ENCODE peak calls at places on chromosomes 6 and 20, in four cellular contexts. Z is IMR-90, B is neuronal stem cell, Y is mesendoderm. K is an unnamed sample.

GRCh38 chr20:51712501-51713212 is 55.5 kb downstream of the ATP9A start:
- DNase-seq in Z (peak), B (no peak), Y (peak), K (peak)

GRCh38 chr6:39948156-39948850 is 14.0 kb upstream of the MOCS1 start:
- DNase-seq in Z (no peak), B (no peak), Y (peak), K (no peak)

GRCh38 chr20:33566781-33567603 is 77.1 kb downstream of the CBFA2T2 start:
- DNase-seq in Z (no peak), B (no peak), Y (no peak), K (no peak)

GRCh38 chr6:16056263-16056870 is 72.5 kb upstream of the MYLIP start:
- DNase-seq in Z (no peak), B (no peak), Y (no peak), K (no peak)

GRCh38 chr6:35287671-35288396 is 9.8 kb upstream of the DEF6 start:
- DNase-seq in Z (peak), B (no peak), Y (no peak), K (no peak)

GRCh38 chr6:80404889-80405288 is 298.4 kb downstream of the BCKDHB start:
- DNase-seq in Z (no peak), B (no peak), Y (no peak), K (no peak)

GRCh38 chr6:161108886-161109285 is 117.3 kb downstream of the MAP3K4 start:
- DNase-seq in Z (no peak), B (no peak), Y (no peak), K (no peak)

GRCh38 chr6:121917834-121918559 is 481.5 kb upstream of the HSF2 start:
- DNase-seq in Z (peak), B (no peak), Y (no peak), K (no peak)

GRCh38 chr6:106474476-106474875 is 114.0 kb downstream of the CRYBG1 start:
- DNase-seq in Z (no peak), B (no peak), Y (no peak), K (no peak)

GRCh38 chr6:139173172-139173571 is 38.3 kb downstream of the HECA start:
- DNase-seq in Z (peak), B (no peak), Y (peak), K (no peak)

GRCh38 chr6:159808647-159809046 is 8.6 kb downstream of the PNLDC1 start:
- DNase-seq in Z (no peak), B (no peak), Y (no peak), K (no peak)

GRCh38 chr20:17228624-17229061 is 1.8 kb downstream of the PCSK2 start:
- DNase-seq in Z (no peak), B (no peak), Y (peak), K (peak)

GRCh38 chr6:155185544-155185943 is 78.3 kb upstream of the CLDN20 start:
- DNase-seq in Z (peak), B (peak), Y (peak), K (peak)

GRCh38 chr6:137722749-137723272 is 144.2 kb upstream of the TNFAIP3 start:
- DNase-seq in Z (peak), B (no peak), Y (no peak), K (no peak)

GRCh38 chr6:12516070-12516469 is 200.5 kb upstream of the PHACTR1 start:
- DNase-seq in Z (no peak), B (no peak), Y (no peak), K (no peak)

GRCh38 chr6:144758602-144759001 is 473.5 kb downstream of the UTRN start:
- DNase-seq in Z (peak), B (no peak), Y (no peak), K (no peak)

GRCh38 chr20:2762578-2763131 is 37.8 kb downstream of the CPXM1 start:
- DNase-seq in Z (no peak), B (no peak), Y (peak), K (no peak)

GRCh38 chr6:165599121-165599520 is 63.9 kb downstream of the PDE10A start:
- DNase-seq in Z (no peak), B (no peak), Y (no peak), K (no peak)

GRCh38 chr6:138514860-138515540 is 15.7 kb upstream of the NHSL1 start:
- DNase-seq in Z (no peak), B (no peak), Y (no peak), K (no peak)

GRCh38 chr6:12570461-12571030 is 146.0 kb upstream of the PHACTR1 start:
- DNase-seq in Z (peak), B (no peak), Y (no peak), K (no peak)

GRCh38 chr20:40991181-40991889 is 37.3 kb upstream of the TOP1 start:
- DNase-seq in Z (no peak), B (no peak), Y (no peak), K (no peak)

GRCh38 chr6:34580707-34581560 is 24.8 kb upstream of the SPDEF start:
- DNase-seq in Z (peak), B (no peak), Y (no peak), K (no peak)

GRCh38 chr20:31663838-31664695 is 26.4 kb downstream of the COX4I2 start:
- DNase-seq in Z (no peak), B (no peak), Y (peak), K (no peak)

GRCh38 chr6:28948782-28949486 is 25.1 kb upstream of the TRIM27 start:
- DNase-seq in Z (no peak), B (no peak), Y (no peak), K (no peak)

GRCh38 chr6:29853245-29853644 is 25.6 kb downstream of the HLA-G start:
- DNase-seq in Z (no peak), B (no peak), Y (no peak), K (no peak)

GRCh38 chr20:14566505-14566904 is 229.1 kb upstream of the FLRT3 start:
- DNase-seq in Z (no peak), B (no peak), Y (no peak), K (no peak)

GRCh38 chr6:5521322-5521721 is 260.0 kb downstream of the FARS2 start:
- DNase-seq in Z (no peak), B (no peak), Y (no peak), K (no peak)

GRCh38 chr6:66558189-66558588 is 851.2 kb upstream of the EYS start:
- DNase-seq in Z (no peak), B (no peak), Y (peak), K (peak)

GRCh38 chr20:24004470-24004869 is 15.9 kb upstream of the GGTLC1 start:
- DNase-seq in Z (no peak), B (no peak), Y (peak), K (no peak)

GRCh38 chr6:100726741-100727140 is 154.4 kb downstream of the ASCC3 start:
- DNase-seq in Z (peak), B (no peak), Y (no peak), K (no peak)

GRCh38 chr20:17895641-17896246 is 72.8 kb downstream of the SNX5 start:
- DNase-seq in Z (peak), B (no peak), Y (no peak), K (no peak)

GRCh38 chr6:110654096-110654820 is 161.0 kb downstream of the CDK19 start:
- DNase-seq in Z (peak), B (no peak), Y (no peak), K (no peak)

GRCh38 chr6:28212510-28213212 is 12.4 kb upstream of the ZSCAN9 start:
- DNase-seq in Z (peak), B (peak), Y (peak), K (peak)

GRCh38 chr20:52191436-52192295 is at the start of gene ZFP64:
- DNase-seq in Z (peak), B (peak), Y (peak), K (peak)

GRCh38 chr6:98823845-98824162 is 10.6 kb upstream of the POU3F2 start:
- DNase-seq in Z (no peak), B (no peak), Y (no peak), K (no peak)

GRCh38 chr6:113634352-113635163 is 222.6 kb upstream of the MARCKS start:
- DNase-seq in Z (peak), B (no peak), Y (no peak), K (no peak)

GRCh38 chr6:17890309-17890708 is 97.1 kb downstream of the KIF13A start:
- DNase-seq in Z (no peak), B (no peak), Y (no peak), K (no peak)

GRCh38 chr20:2578430-2579192 is 42.2 kb downstream of the TMC2 start:
- DNase-seq in Z (no peak), B (no peak), Y (peak), K (no peak)

GRCh38 chr20:44646641-44647274 is 4.7 kb downstream of the ADA start:
- DNase-seq in Z (peak), B (no peak), Y (no peak), K (no peak)

GRCh38 chr6:15410752-15411151 is 164.9 kb downstream of the JARID2 start:
- DNase-seq in Z (no peak), B (no peak), Y (no peak), K (no peak)

DNA sequence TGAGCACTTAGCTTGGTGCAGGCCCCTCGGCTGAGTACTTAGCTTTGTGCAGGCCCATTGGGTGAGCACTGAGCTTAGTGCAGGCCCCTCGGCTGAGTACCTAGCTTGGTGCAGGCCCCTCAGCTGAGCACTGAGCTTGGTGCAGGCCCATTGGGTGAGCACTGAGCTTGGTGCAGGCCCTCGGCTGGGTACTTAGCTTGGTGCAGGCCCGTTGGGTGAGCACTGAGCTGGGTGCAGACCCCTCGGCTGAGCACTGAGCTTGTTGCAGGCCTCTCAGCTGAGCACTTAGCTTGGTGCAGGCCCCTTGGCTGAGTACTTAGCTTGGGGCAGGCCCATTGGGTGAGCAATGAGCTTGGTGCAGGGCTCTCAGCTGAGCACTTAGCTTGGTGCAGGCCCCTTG is 387.1 kb downstream of the THBS2 start:
- DNase-seq in Z (no peak), B (no peak), Y (no peak), K (no peak)
- H2BK15ac ChIP-seq in Z (no peak), B (no peak), Y (no peak), K (no peak)

GRCh38 chr6:41575598-41575997 is 29.4 kb downstream of the FOXP4 start:
- DNase-seq in Z (no peak), B (no peak), Y (no peak), K (no peak)

GRCh38 chr6:41572613-41573012 is 26.4 kb downstream of the FOXP4 start:
- DNase-seq in Z (no peak), B (no peak), Y (no peak), K (no peak)

GRCh38 chr6:41574002-41574401 is 27.8 kb downstream of the FOXP4 start:
- DNase-seq in Z (no peak), B (no peak), Y (no peak), K (no peak)

GRCh38 chr6:41571066-41571780 is 25.0 kb downstream of the FOXP4 start:
- DNase-seq in Z (no peak), B (no peak), Y (no peak), K (no peak)

DNA sequence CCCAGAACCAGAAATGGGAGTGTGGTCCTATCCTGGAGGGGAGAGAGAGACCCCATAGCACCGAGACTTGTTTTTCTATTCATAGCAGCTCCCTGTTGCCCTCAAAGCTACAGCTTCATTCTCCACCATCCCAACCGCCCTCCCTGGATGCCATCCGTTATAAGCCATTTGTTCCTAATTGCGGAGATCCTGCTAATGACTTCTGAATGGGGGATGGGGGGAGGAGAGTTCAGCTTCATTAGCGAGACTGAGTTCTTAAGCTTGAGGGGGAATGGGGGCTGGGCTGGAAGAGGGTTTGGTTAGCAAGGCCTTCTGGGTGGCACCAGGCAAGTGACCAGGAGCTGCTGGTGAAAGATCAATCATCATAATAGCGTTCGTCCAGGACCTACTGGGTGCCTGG is 27.1 kb downstream of the FOXP4 start:
- DNase-seq in Z (no peak), B (peak), Y (peak), K (no peak)
- H2AK5ac ChIP-seq in Z (no peak), B (peak), Y (no peak), K (no peak)

GRCh38 chr6:3568396-3569082 is 111.7 kb upstream of the SLC22A23 start:
- DNase-seq in Z (peak), B (no peak), Y (no peak), K (no peak)
- H2BK15ac ChIP-seq in Z (no peak), B (no peak), Y (no peak), K (no peak)

DNA sequence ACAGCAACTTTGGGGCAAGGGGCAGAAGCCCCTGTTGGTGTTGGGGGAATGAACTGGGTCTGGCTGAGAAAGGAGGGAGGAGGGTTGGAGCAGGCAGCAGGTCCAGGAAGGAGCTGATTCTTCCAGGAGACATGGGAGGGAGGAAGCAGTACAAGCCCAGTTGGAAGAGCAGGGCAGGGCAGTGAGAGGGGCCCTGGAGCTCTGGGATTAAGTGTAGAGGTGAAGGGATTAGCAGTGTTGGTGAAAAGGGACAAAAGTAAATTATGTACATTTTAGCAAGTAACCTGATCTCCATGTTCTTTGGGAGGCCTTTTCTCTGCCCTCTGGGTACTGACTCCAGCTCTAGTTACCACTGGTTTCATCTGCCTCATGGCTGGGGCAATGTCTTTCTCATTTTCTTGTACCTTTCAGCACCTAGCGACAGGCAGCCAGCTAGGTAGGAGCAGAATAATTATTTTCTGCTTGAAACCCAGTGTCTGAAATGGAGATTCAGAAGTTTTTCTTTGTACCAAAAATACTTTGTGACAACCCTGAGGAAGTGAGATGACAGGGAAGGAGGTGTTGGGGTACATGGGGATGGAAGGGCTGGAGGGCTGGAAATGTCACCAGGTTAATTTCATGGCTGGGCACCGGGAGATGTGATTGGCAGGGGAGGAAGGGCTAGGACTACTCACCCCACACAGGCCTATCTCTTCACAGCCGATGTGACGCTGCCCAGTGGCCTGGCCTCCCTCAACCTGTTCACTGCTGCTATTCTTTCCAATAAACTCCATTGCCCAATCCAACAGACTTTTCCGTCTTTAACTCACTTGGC is 34.7 kb upstream of the NNAT start:
- DNase-seq in Z (no peak), B (no peak), Y (no peak), K (peak)
- H2AK5ac ChIP-seq in Z (no peak), B (no peak), Y (no peak), K (no peak)

GRCh38 chr6:83031689-83032088 is 34.0 kb downstream of the UBE3D start:
- DNase-seq in Z (no peak), B (no peak), Y (peak), K (no peak)
- H2BK15ac ChIP-seq in Z (no peak), B (no peak), Y (no peak), K (no peak)

DNA sequence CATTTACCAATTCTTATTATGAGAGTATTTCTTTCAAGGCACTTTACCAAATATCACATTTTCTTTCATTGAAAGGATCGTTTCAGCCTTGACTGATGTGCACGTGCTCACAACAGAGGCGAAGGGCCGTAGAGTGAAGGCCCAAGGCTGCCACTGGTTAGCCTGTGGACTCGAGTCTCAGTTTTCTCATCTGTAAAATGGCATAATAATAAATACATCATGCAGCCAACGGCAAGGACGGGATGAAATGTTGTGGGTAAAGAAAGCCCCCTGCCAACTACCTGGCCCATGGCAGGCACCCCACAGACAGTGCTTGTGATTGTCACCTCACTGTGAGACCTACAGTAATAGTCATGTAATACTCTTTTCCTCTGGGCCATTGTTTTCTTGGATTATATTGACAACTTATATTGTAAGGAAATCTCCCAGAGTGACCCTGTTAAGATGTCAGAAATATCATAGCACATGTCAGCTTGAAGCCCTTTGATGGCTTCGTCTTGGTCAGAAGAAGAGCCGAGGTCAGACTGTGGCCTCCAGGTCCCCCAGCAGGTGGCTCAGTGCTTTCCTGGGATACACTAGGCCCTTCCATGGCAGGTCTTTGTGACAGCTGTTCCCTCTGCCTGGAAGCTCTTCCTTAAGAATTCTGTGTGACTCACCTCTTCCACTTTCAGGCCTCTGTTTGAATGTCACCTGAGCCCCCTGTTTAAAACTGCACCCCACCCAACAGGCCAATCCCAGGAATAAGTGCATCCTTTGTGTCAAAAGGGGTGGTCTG is 36.3 kb downstream of the FAM50B start:
- DNase-seq in Z (no peak), B (no peak), Y (peak), K (peak)
- H2AK5ac ChIP-seq in Z (no peak), B (no peak), Y (no peak), K (no peak)

GRCh38 chr6:157959451-157960227 is 22.0 kb upstream of the SYNJ2 start:
- DNase-seq in Z (no peak), B (no peak), Y (no peak), K (no peak)
- H2BK15ac ChIP-seq in Z (no peak), B (no peak), Y (no peak), K (no peak)

GRCh38 chr6:53327017-53327395 is 21.7 kb downstream of the ELOVL5 start:
- DNase-seq in Z (peak), B (no peak), Y (peak), K (no peak)
- H2AK5ac ChIP-seq in Z (peak), B (no peak), Y (no peak), K (no peak)

GRCh38 chr6:71933881-71934280 is 47.5 kb downstream of the RIMS1 start:
- DNase-seq in Z (no peak), B (no peak), Y (no peak), K (no peak)
- H2BK15ac ChIP-seq in Z (no peak), B (no peak), Y (no peak), K (no peak)

GRCh38 chr6:150179030-150179429 is 36.2 kb downstream of the PPP1R14C start:
- DNase-seq in Z (no peak), B (no peak), Y (no peak), K (no peak)
- H2AK5ac ChIP-seq in Z (no peak), B (no peak), Y (no peak), K (no peak)